ENCODE peak calls at places on chromosomes 16 and 17, in seven cellular contexts. C is heart left ventricle, T is IMR-90, O is endothelial cell of umbilical vein, W is upper lobe of left lung, M is transverse colon, P is K562. V is an unnamed sample. For H3K36me3 and H3K4me1, the result is how much of the 10 kb centered on the place peaks cover.

GRCh38 chr16:64898159-64898558 is 223.7 kb downstream of the CDH11 start:
- DNase-seq in C (no peak), T (no peak), O (no peak), W (no peak), M (no peak), P (no peak), V (no peak)

GRCh38 chr16:10242916-10243315 is 60.7 kb upstream of the GRIN2A start:
- DNase-seq in C (no peak), T (no peak), O (no peak), W (no peak), M (no peak), P (no peak), V (no peak)

GRCh38 chr17:73189417-73190099 is 3.3 kb upstream of the COG1 start:
- DNase-seq in C (no peak), T (peak), O (no peak), W (no peak), M (no peak), P (no peak), V (no peak)

GRCh38 chr17:50213026-50214015 is 11.9 kb upstream of the COL1A1 start:
- DNase-seq in C (no peak), T (peak), O (no peak), W (no peak), M (no peak), P (peak), V (no peak)

GRCh38 chr17:29007456-29008455 is 1.9 kb upstream of the SEZ6 start:
- DNase-seq in C (no peak), T (peak), O (no peak), W (no peak), M (no peak), P (no peak), V (no peak)

GRCh38 chr16:81315271-81316175 is 761 bp downstream of the GAN start:
- DNase-seq in C (peak), T (peak), O (peak), W (peak), M (peak), P (peak), V (no peak)

GRCh38 chr17:15273141-15273793 is 8.1 kb upstream of the PMP22 start:
- DNase-seq in C (no peak), T (peak), O (no peak), W (no peak), M (no peak), P (no peak), V (no peak)

GRCh38 chr17:180380-181212 is 854 bp downstream of the DOC2B start:
- DNase-seq in C (peak), T (no peak), O (no peak), W (no peak), M (no peak), P (no peak), V (no peak)

GRCh38 chr17:81508639-81509047 is 4.0 kb downstream of the ACTG1 start:
- DNase-seq in C (no peak), T (peak), O (peak), W (no peak), M (no peak), P (no peak), V (no peak)

GRCh38 chr17:82060001-82060380 is 5.6 kb downstream of the DUS1L start:
- DNase-seq in C (no peak), T (no peak), O (no peak), W (no peak), M (no peak), P (no peak), V (no peak)

GRCh38 chr16:82395212-82395611 is 225.2 kb upstream of the MPHOSPH6 start:
- DNase-seq in C (no peak), T (no peak), O (no peak), W (no peak), M (no peak), P (no peak), V (no peak)

GRCh38 chr17:39547713-39548478 is 59.8 kb downstream of the NEUROD2 start:
- DNase-seq in C (peak), T (no peak), O (peak), W (peak), M (peak), P (peak), V (no peak)

GRCh38 chr17:75263051-75263450 is 1.4 kb downstream of the MRPS7 start:
- DNase-seq in C (no peak), T (no peak), O (no peak), W (no peak), M (no peak), P (no peak), V (no peak)

GRCh38 chr17:50626037-50626574 is 8.6 kb upstream of the ABCC3 start:
- DNase-seq in C (peak), T (peak), O (peak), W (peak), M (peak), P (peak), V (no peak)

GRCh38 chr17:73500414-73500999 is 143.7 kb downstream of the SDK2 start:
- DNase-seq in C (no peak), T (no peak), O (no peak), W (no peak), M (no peak), P (no peak), V (no peak)

GRCh38 chr16:68084504-68085258 is 489 bp upstream of the NFATC3 start:
- DNase-seq in C (peak), T (peak), O (peak), W (peak), M (peak), P (peak), V (peak)

GRCh38 chr16:69190598-69190997 is 3.6 kb downstream of the SNTB2 start:
- DNase-seq in C (no peak), T (no peak), O (no peak), W (no peak), M (no peak), P (no peak), V (no peak)

GRCh38 chr17:41547921-41548843 is 20.1 kb upstream of the KRT19 start:
- DNase-seq in C (peak), T (peak), O (peak), W (peak), M (peak), P (peak), V (no peak)

GRCh38 chr16:54926166-54926838 is 4.4 kb upstream of the IRX5 start:
- DNase-seq in C (no peak), T (peak), O (no peak), W (no peak), M (no peak), P (no peak), V (no peak)

GRCh38 chr16:55257971-55258613 is 65.9 kb upstream of the IRX6 start:
- DNase-seq in C (peak), T (peak), O (peak), W (peak), M (peak), P (peak), V (no peak)

GRCh38 chr16:28289939-28290862 is 2.1 kb upstream of the SBK1 start:
- DNase-seq in C (no peak), T (no peak), O (no peak), W (no peak), M (no peak), P (no peak), V (no peak)

DNA sequence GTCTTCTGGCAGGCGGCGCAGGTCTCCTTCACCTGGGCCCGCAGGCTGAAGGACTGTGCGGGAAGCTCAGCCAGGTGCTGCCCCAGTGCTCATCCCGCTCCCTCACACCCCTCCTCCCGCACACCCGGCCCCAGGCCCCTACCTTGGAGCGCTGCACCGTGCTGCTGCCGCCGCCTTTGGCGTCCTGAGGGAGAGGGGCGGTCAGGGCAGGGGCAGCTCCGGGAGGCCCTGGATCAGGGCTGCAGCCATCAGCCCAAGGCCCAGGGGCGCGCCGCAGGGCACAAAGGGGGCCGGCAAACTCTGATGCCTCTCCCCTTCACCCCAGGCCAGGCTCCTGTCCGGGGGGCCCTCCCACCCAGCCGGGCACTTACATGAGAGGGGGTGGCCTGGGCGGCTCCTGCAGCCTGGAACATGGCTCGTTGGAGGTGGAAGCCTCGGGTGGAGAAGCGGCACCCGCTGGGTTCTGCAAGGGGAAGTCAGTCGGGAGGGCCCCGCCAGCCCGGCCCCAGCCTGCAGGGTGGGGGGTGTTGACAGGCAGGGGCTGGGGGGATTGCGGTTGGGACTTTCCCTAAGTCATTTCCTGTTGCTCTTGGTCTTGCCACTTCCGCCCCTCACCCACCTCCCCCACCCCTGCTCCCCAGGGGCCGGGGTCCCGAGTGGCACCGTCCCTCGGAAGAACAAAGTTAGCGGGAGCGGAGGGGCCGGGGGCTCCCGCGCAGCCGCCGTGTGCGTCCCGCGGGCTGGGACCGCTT is 863 bp downstream of the LIMD2 start:
- DNase-seq in C (peak), T (peak), O (peak), W (peak), M (peak), P (no peak), V (peak)
- TF ChIP-seq POLR2A in C (no peak), T (no peak), O (peak), W (no peak), M (peak), P (no peak), V (no peak)

DNA sequence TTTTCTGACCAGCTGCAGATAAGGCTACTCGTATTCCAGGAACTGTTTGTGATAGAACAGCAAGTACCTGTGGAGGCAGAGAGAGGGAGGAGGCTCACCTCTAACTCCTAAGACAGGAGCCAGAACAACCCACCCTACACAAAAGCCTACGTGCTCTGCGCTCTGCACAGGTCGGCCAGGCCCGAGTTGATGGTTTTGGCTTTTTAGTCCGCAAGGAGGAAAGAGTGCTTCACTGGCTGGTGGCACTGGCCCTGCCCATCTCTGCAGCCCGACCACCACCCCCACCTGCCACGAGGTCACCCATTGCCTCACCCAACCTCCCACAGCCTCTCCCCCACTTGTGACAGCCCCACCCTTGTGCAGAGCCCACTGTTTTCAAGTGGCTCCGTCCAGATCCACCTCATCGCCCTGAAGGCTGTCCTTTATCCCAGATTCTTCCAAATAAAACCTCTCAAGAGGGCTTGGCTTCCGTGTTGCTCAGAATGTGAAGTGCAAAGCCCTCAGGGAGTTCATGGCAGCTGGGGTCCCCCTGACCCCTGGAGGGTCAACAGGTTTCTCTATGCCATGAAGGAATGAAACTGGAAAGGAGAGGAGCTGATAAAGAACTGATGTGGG is 39.7 kb downstream of the USP22 start:
- DNase-seq in C (no peak), T (no peak), O (no peak), W (no peak), M (no peak), P (no peak), V (no peak)
- H3K36me3 ChIP-seq in C (under half), T (half or more), O (half or more), W (half or more), M (under half), P (half or more), V (half or more)

DNA sequence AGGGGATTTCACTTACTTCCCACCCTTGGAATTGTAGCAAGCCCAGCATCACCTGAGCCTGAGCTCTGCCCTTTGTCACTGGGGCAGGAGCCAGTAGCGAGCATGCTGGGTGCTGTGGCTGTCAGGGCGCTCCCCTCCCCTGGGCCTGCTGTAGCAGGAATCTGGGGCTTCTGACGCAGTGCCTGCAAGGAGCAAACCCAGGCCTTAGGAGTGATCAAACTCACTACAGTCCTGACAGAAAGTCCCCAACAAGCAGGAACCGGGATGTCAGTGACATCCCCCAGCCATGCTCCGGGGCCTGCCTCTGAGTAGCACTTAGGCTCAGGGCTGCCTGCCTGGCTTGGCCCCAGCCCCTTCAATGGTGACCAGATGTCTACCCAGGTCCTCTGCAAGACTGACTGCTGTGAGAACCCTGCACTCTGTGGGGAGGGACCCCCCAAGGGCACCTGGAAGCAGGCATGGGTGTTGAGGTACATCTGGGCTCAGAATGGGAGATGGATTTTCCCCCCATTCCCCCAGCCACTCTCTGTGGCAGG is 23.5 kb downstream of the PLD6 start:
- DNase-seq in C (no peak), T (no peak), O (no peak), W (no peak), M (no peak), P (no peak), V (no peak)
- H3K4me1 ChIP-seq in C (under half), T (under half), O (under half), W (under half), M (under half), P (under half), V (under half)

GRCh38 chr16:84763629-84764028 is 56.2 kb upstream of the CRISPLD2 start:
- DNase-seq in C (no peak), T (no peak), O (no peak), W (no peak), M (no peak), P (no peak), V (no peak)
- TF ChIP-seq POLR2A in C (no peak), T (no peak), O (no peak), W (no peak), M (no peak), P (no peak), V (no peak)

DNA sequence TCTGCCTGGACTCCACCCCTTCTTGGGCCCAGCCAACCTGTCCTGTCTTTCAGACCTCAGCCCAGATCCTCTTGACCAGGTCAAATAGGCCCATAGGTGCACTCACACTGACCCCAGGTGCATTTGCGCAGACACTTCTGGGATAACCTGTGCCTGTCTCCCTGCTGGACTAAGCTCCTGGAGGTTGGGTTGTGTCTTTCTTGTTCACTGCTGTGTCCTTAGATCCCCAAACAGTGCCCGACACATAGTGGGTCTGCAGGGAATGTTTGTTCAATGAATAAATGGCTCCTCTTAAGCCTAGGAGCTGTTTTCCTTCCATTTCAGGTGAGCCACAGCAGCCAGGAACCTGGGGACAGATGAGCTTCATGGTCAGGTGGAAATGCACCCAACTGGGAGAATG is 48.9 kb downstream of the NLRP1 start:
- DNase-seq in C (no peak), T (no peak), O (no peak), W (no peak), M (no peak), P (no peak), V (no peak)
- H3K36me3 ChIP-seq in C (under half), T (under half), O (half or more), W (under half), M (under half), P (half or more), V (under half)

DNA sequence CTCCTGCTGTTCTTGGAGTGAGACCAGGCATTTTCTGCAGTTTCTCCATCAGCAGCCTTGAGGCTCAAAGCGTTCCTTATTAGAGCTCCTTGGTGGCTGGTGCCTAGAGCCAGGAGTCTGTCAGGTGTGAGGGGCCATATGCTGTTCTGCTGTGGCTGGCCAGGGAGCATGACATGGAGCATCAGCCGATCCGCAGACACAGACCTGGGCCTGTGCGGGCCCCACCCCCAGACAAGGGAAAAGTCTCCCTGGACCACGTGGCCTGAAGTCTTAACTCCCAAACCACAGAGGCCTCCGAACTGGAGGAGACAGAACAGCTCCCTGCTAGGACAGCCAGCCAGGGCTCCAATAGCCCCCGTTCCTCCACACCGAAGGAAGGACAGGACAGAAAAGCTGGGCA is 162.7 kb upstream of the CIBAR2 start:
- DNase-seq in C (no peak), T (no peak), O (no peak), W (no peak), M (no peak), P (peak), V (no peak)
- H3K4me1 ChIP-seq in C (under half), T (under half), O (under half), W (under half), M (under half), P (under half), V (under half)

GRCh38 chr16:2773188-2773968 is 3.7 kb downstream of the ELOB start:
- DNase-seq in C (no peak), T (peak), O (no peak), W (no peak), M (no peak), P (no peak), V (no peak)

GRCh38 chr16:2770781-2771111 is 6.3 kb downstream of the ELOB start:
- DNase-seq in C (no peak), T (no peak), O (no peak), W (no peak), M (no peak), P (no peak), V (no peak)

GRCh38 chr16:2769675-2770056 is 7.4 kb downstream of the ELOB start:
- DNase-seq in C (no peak), T (no peak), O (no peak), W (peak), M (peak), P (no peak), V (no peak)

GRCh38 chr16:2770057-2770780 is 6.9 kb downstream of the ELOB start:
- DNase-seq in C (no peak), T (no peak), O (no peak), W (no peak), M (no peak), P (peak), V (no peak)

GRCh38 chr16:2771496-2772402 is 5.3 kb downstream of the ELOB start:
- DNase-seq in C (no peak), T (no peak), O (no peak), W (no peak), M (no peak), P (no peak), V (no peak)
- TF ChIP-seq POLR2A in C (no peak), T (peak), O (no peak), W (no peak), M (peak), P (peak), V (no peak)

DNA sequence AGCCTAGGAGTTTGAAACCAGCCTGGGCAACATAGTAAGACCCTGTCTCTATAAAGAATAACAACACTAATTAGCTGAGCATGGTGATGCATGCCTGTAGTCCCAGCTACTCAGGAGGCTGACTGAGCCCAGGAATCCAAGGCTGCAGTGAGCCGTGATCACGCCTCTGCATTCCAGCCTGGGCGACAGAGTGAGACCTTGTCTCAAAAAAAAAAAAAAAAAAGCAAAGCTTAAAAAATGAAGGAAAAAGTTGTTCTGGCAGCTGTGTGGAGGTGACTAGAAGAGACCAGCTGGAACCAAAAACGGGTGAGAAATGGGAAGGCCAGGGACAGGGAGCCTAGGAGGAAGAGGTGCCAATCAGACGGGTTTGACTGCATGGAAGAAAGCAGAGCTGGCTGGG is 4.2 kb downstream of the BCL7C start:
- DNase-seq in C (no peak), T (no peak), O (no peak), W (no peak), M (no peak), P (no peak), V (no peak)
- H3K36me3 ChIP-seq in C (under half), T (under half), O (under half), W (under half), M (under half), P (half or more), V (half or more)

GRCh38 chr17:47899643-47900042 is 3.6 kb downstream of the SP2 start:
- DNase-seq in C (no peak), T (no peak), O (no peak), W (no peak), M (no peak), P (no peak), V (no peak)
- H3K4me1 ChIP-seq in C (half or more), T (under half), O (under half), W (under half), M (under half), P (under half), V (under half)

GRCh38 chr16:70646260-70647241 is at the start of gene IL34:
- DNase-seq in C (no peak), T (no peak), O (no peak), W (no peak), M (no peak), P (no peak), V (no peak)
- TF ChIP-seq POLR2A in C (no peak), T (no peak), O (no peak), W (no peak), M (no peak), P (no peak), V (no peak)

V was measured in esophagus squamous epithelium.